ENCODE peak calls at places on chromosomes 4 and X, in six cellular contexts. W is NCI-H460; H is AG08396; Z is activated CD4-positive, alpha-beta T cell treated with anti-CD3 and anti-CD28 coated beads for 24 hours; L is HT-29; X is AML-193. O is an unnamed sample.

GRCh38 chr4:127870688-127871087 is 10.0 kb upstream of the PLK4 start:
- DNase-seq in W (no peak), L (no peak), Z (no peak), X (no peak), H (peak; percentile 48), O (no peak)

GRCh38 chrX:15883540-15883863 is 28.9 kb upstream of the AP1S2 start:
- DNase-seq in L (no peak), H (no peak), X (no peak), Z (no peak), W (no peak), O (no peak)

GRCh38 chrX:18041656-18042055 is 179.0 kb downstream of the BEND2 start:
- DNase-seq in L (no peak), X (no peak), Z (no peak), W (no peak), H (no peak), O (no peak)

GRCh38 chr4:54683616-54684346 is 26.0 kb downstream of the KIT start:
- DNase-seq in L (peak; percentile 74), X (peak; percentile 8), Z (peak; percentile 23), W (peak; percentile 6), H (no peak), O (peak; percentile 51)

GRCh38 chrX:101359966-101360365 is 11.4 kb upstream of the TIMM8A start:
- DNase-seq in Z (no peak), W (no peak), H (no peak), L (no peak), X (no peak), O (no peak)

GRCh38 chr4:132001542-132001941 is 1147.6 kb upstream of the PCDH10 start:
- DNase-seq in Z (no peak), L (no peak), H (peak; percentile 5), X (no peak), W (no peak), O (no peak)

GRCh38 chr4:69484011-69484410 is 11.7 kb downstream of the UGT2B4 start:
- DNase-seq in L (no peak), W (no peak), X (no peak), H (no peak), Z (no peak), O (no peak)

GRCh38 chr4:20046931-20047677 is 204.6 kb upstream of the SLIT2 start:
- DNase-seq in L (no peak), W (no peak), X (no peak), H (no peak), Z (no peak), O (no peak)

GRCh38 chr4:158610790-158611189 is 60.9 kb downstream of the C4orf46 start:
- DNase-seq in W (no peak), Z (no peak), L (no peak), H (no peak), X (no peak), O (no peak)

GRCh38 chr4:1194028-1194900 is 21.9 kb upstream of the SPON2 start:
- DNase-seq in W (no peak), X (no peak), L (no peak), H (peak; percentile 71), Z (no peak), O (no peak)

GRCh38 chrX:31124536-31124935 is 52.7 kb upstream of the FTHL17 start:
- DNase-seq in X (no peak), Z (no peak), H (no peak), L (no peak), W (no peak), O (no peak)

GRCh38 chr4:791866-792630 is 33.9 kb downstream of the CPLX1 start:
- DNase-seq in Z (no peak), H (no peak), X (no peak), L (no peak), W (no peak), O (no peak)

GRCh38 chr4:114272226-114272625 is 292.8 kb upstream of the ARSJ start:
- DNase-seq in L (no peak), Z (no peak), H (peak; percentile 33), X (no peak), W (peak; percentile 18), O (no peak)

GRCh38 chr4:166458756-166459155 is 585.7 kb downstream of the TLL1 start:
- DNase-seq in Z (no peak), X (no peak), W (no peak), L (no peak), H (no peak), O (no peak)

GRCh38 chrX:114782925-114783324 is 199.0 kb downstream of the HTR2C start:
- DNase-seq in X (no peak), Z (no peak), W (no peak), L (no peak), H (no peak), O (no peak)

GRCh38 chr4:182925298-182925738 is 8.1 kb upstream of the DCTD start:
- DNase-seq in Z (peak; percentile 26), X (peak; percentile 82), L (peak; percentile 75), H (peak; percentile 24), W (peak; percentile 85), O (peak; percentile 72)

GRCh38 chrX:8730812-8731578 is 942 bp downstream of the ANOS1 start:
- DNase-seq in X (no peak), W (no peak), L (no peak), Z (no peak), H (no peak), O (no peak)

GRCh38 chr4:16764622-16765021 is 133.8 kb downstream of the LDB2 start:
- DNase-seq in X (no peak), Z (no peak), L (peak; percentile 25), W (no peak), H (no peak), O (no peak)

GRCh38 chr4:20305976-20306375 is 54.3 kb downstream of the SLIT2 start:
- DNase-seq in H (peak; percentile 26), X (peak; percentile 4), L (no peak), Z (no peak), W (no peak), O (peak; percentile 15)

O was measured in Calu3.